ENCODE peak calls at places on chromosome 12, in seven cellular contexts. E is HCT116, P is K562, C is HepG2, D is H1, M is GM12878, S is SK-N-SH. N is an unnamed sample.

GRCh38 chr12:63068857-63069442 is 82.1 kb downstream of the AVPR1A start:
- DNase-seq in D (no peak), E (peak), C (peak), M (no peak), S (peak), P (peak), N (peak)

GRCh38 chr12:79023261-79023660 is 158.7 kb downstream of the SYT1 start:
- DNase-seq in D (no peak), E (no peak), P (no peak), S (peak), C (no peak), M (no peak), N (no peak)

GRCh38 chr12:85367886-85368385 is 87.9 kb downstream of the ALX1 start:
- DNase-seq in C (no peak), P (no peak), D (no peak), E (no peak), S (no peak), M (no peak), N (no peak)

GRCh38 chr12:39685854-39686608 is 66.4 kb upstream of the ABCD2 start:
- DNase-seq in D (no peak), C (no peak), S (no peak), P (no peak), M (no peak), E (no peak), N (no peak)

GRCh38 chr12:1527789-1528188 is 66.6 kb downstream of the FBXL14 start:
- DNase-seq in M (no peak), P (no peak), E (no peak), C (no peak), D (no peak), S (no peak), N (no peak)

GRCh38 chr12:115194857-115195256 is 510.9 kb upstream of the TBX3 start:
- DNase-seq in E (no peak), D (no peak), S (no peak), C (no peak), M (no peak), P (no peak), N (no peak)

GRCh38 chr12:57261385-57261784 is 10.4 kb upstream of the STAC3 start:
- DNase-seq in P (no peak), C (no peak), M (no peak), D (no peak), S (no peak), E (no peak), N (no peak)

GRCh38 chr12:116456307-116456641 is 102.9 kb upstream of the MAP1LC3B2 start:
- DNase-seq in S (no peak), C (no peak), D (no peak), P (no peak), M (no peak), E (no peak), N (no peak)

GRCh38 chr12:126581655-126582054 is 1516.4 kb downstream of the AACS start:
- DNase-seq in S (no peak), D (no peak), C (no peak), M (no peak), P (no peak), E (no peak), N (no peak)

DNA sequence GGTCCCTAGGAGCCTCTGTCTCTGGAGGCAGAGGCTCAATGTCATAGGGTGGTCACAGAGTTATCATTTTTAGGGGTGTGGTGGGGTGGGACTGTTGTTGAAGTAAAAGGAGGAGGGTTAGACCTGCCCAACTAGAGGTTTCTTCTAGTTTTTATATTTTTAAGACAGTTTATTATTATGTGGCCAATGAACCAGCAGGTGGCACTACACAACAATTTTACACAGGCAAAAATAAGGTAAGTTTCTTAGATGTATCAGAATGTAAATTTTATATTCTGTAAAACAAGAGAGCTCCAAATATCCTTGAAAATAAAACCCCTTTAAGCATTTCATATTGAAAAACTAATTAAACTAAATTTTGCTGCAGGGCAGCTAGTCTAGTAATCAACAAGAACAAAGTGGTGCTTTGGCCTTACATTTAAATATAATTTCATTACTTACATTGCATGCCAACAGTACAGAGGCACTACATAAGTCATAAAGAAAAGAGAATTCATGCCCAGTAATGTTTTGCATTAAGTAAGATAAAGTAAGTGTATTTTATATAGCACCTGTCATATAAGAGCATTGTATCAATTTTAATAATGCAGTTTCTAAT is 22.2 kb upstream of the OVCH1 start:
- DNase-seq in M (no peak), S (peak), C (peak), P (peak), E (peak), D (no peak), N (peak)
- TF ChIP-seq JUND in M (no peak), S (no peak), C (no peak), P (no peak), E (no peak), D (no peak), N (no peak)

GRCh38 chr12:8871067-8871466 is 43.2 kb upstream of the PHC1 start:
- DNase-seq in P (no peak), D (no peak), M (no peak), E (no peak), S (no peak), C (no peak), N (no peak)

GRCh38 chr12:8866429-8866828 is 44.0 kb downstream of the A2ML1 start:
- DNase-seq in S (no peak), D (no peak), C (no peak), M (no peak), E (no peak), P (no peak), N (no peak)

GRCh38 chr12:8867009-8867408 is 44.6 kb downstream of the A2ML1 start:
- DNase-seq in S (no peak), C (no peak), M (no peak), P (no peak), E (no peak), D (no peak), N (no peak)

GRCh38 chr12:8867786-8868185 is 45.4 kb downstream of the A2ML1 start:
- DNase-seq in C (no peak), D (no peak), M (no peak), E (no peak), S (no peak), P (no peak), N (no peak)

GRCh38 chr12:8870591-8870990 is 43.7 kb upstream of the PHC1 start:
- DNase-seq in P (no peak), E (no peak), S (no peak), D (no peak), C (no peak), M (no peak), N (no peak)
- TF ChIP-seq JUND in P (no peak), E (no peak), S (no peak), D (no peak), C (no peak), M (no peak), N (no peak)

DNA sequence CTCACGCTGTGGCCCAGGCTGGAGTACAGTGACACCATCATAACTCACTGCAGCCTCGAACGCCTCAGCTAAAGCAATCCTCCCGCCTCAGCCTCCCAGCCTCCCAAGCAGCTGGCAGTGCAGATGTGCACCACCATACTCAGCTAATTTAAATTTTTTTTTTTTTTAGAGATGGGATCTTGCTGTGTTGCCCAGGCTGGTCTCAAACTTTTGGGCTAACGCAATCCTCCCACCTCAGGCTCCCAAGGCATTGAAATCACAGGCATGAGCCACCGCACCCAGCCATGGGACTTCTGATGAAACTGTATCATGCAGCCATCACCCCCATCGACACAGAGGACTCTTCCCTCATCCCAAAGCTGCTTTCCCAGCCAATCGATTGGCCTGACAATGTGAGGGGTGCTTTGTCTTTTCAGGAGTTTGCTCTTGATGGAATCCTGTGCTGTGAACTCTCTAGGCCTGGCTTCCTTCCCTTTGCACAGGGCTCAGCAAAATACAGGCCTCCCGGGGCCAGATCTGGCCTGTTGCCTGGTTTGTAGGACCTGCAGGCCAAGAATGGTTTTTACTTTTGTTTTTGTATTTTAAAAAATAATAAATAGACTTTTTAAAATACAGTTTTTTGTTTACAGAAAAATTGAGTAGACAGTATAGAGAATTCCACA is 59.6 kb upstream of the NCOR2 start:
- DNase-seq in M (no peak), E (no peak), P (no peak), C (no peak), D (no peak), S (no peak), N (no peak)
- TF ChIP-seq JUND in M (no peak), E (no peak), P (no peak), C (no peak), D (no peak), S (no peak), N (no peak)

GRCh38 chr12:89951050-89951693 is 242.5 kb upstream of the ATP2B1 start:
- DNase-seq in M (no peak), S (no peak), P (no peak), D (no peak), C (no peak), E (no peak), N (no peak)

GRCh38 chr12:89947437-89948265 is 239.0 kb upstream of the ATP2B1 start:
- DNase-seq in M (no peak), S (no peak), D (no peak), P (no peak), E (no peak), C (no peak), N (no peak)

GRCh38 chr12:89950421-89950820 is 241.8 kb upstream of the ATP2B1 start:
- DNase-seq in D (no peak), S (no peak), M (no peak), E (no peak), C (no peak), P (no peak), N (no peak)

GRCh38 chr12:89948266-89949175 is 239.9 kb upstream of the ATP2B1 start:
- DNase-seq in P (no peak), S (no peak), D (no peak), M (no peak), E (no peak), C (no peak), N (no peak)

DNA sequence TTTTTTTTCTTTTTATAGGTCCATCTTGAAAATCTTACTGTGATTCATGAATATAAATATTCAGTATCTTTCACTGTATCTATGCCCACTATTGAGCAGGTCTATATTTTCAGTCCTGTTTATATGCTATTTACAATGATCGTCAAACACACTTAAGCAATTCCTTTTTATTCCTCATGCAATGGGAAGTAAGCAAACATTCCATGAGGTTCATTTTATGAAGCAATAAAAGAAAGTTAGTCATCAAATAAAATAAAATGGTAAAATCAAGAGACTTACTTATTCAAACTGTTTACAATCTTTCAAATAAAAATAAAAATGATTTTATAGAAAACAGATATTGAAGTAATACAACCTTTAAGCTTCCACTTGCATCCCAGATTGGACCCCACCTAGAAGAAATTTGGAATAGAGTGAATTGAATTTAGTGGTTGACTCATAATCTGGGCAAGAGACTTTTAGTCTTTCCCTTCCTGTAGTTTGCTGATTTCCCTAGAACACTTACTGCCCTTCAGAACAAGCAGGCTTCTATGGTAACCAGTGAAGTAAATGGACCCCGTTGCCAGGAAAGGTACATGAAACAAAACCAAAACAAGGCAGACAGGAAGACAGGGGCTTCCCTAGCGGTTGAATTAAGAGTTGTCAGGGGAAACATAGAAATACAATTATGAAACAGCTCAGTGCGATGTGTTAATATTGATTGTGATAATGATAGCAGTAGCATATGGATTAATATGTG is 241.0 kb upstream of the ATP2B1 start:
- DNase-seq in E (no peak), P (no peak), M (peak), S (no peak), D (no peak), C (peak), N (no peak)
- TF ChIP-seq JUND in E (no peak), P (no peak), M (no peak), S (no peak), D (no peak), C (no peak), N (peak)

GRCh38 chr12:5072326-5072725 is 28.6 kb downstream of the KCNA5 start:
- DNase-seq in E (no peak), C (no peak), P (no peak), S (no peak), D (no peak), M (no peak), N (no peak)
- TF ChIP-seq JUND in E (no peak), C (no peak), P (no peak), S (no peak), D (no peak), M (no peak), N (no peak)

DNA sequence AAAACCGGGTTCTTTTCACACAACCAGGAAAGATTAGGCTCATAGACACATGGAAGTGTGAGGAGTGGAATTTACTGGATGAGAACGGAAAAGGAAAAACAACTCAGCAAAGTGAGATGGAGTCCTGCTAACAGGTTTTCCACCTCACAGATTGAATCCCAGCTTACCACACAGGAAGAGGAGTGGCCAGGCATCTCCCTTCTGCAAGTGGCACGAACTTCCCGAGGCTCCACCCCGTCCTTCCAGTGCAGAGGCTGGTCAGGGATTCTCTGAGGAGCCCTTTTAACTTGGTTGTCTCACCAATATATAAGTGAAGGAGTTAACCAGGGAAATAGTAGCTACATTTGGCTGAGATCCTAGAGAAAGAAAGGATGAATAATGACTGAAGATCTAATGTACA is 102.8 kb downstream of the SCAF11 start:
- DNase-seq in E (no peak), P (no peak), C (no peak), M (no peak), S (no peak), D (no peak), N (no peak)
- TF ChIP-seq JUND in E (no peak), P (no peak), C (no peak), M (no peak), S (no peak), D (no peak), N (no peak)

GRCh38 chr12:67456281-67456918 is 187.2 kb downstream of the CAND1 start:
- DNase-seq in D (no peak), M (no peak), C (no peak), S (peak), E (no peak), P (no peak), N (no peak)
- TF ChIP-seq JUND in D (no peak), M (no peak), C (no peak), S (peak), E (no peak), P (no peak), N (no peak)

DNA sequence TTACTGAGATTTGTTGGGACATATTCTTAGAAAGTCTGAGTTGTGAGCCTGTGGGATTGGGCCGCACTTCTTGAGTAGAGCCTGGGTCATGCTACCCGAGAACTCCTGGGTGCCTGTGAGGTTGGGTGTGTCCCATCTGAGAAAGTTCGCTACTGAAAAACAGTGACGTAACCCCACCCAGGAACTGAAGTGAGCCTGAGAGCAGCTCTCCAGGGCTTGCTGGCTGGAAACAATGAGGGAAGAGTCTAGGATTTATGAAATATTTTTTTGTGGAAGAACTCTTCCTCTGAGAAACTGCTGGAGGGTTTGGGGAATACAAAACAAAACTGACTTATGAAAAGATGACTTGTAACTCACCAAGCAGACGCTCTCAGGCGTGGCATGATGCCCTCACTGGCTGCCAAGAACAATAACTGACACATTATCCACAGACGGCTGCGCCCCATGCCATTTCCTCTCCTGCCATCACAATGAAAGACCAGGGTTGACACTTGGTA is 69.2 kb downstream of the RASSF3 start:
- DNase-seq in S (peak), D (no peak), P (peak), M (no peak), E (peak), C (no peak), N (peak)
- TF ChIP-seq JUND in S (peak), D (no peak), P (peak), M (no peak), E (peak), C (no peak), N (no peak)